ENCODE peak calls at places on chromosomes 1 and 21, in five cellular contexts. T, O, P, G and J are unnamed samples.

GRCh38 chr1:46184920-46185658 is 8.8 kb upstream of the P3R3URF start:
- DNase-seq in P (no peak), O (no peak), T (no peak), G (no peak), J (no peak)

GRCh38 chr1:23699280-23700179 is 7.9 kb downstream of the RPL11 start:
- DNase-seq in O (no peak), P (no peak), G (no peak), T (no peak), J (no peak)

GRCh38 chr1:27026621-27027574 is 14.2 kb upstream of the TENT5B start:
- DNase-seq in T (peak), G (peak), O (peak), P (no peak), J (no peak)

GRCh38 chr1:34066921-34067603 is 98.0 kb downstream of the CSMD2 start:
- DNase-seq in G (peak), O (no peak), P (no peak), T (no peak), J (no peak)

GRCh38 chr21:25735895-25736597 is 1.3 kb downstream of the GABPA start:
- DNase-seq in O (peak), P (no peak), T (peak), G (peak), J (no peak)

GRCh38 chr1:244901400-244901799 is 37.1 kb upstream of the HNRNPU start:
- DNase-seq in P (no peak), O (no peak), G (no peak), T (no peak), J (no peak)

GRCh38 chr21:39670741-39671140 is 58.0 kb downstream of the B3GALT5 start:
- DNase-seq in P (no peak), O (no peak), T (peak), G (no peak), J (no peak)

GRCh38 chr1:101293461-101294045 is 56.7 kb downstream of the S1PR1 start:
- DNase-seq in T (no peak), G (peak), P (no peak), O (peak), J (no peak)

GRCh38 chr1:97139512-97139911 is 417.9 kb downstream of the PTBP2 start:
- DNase-seq in T (no peak), O (no peak), G (peak), P (no peak), J (no peak)

GRCh38 chr21:35423694-35424093 is 374.6 kb upstream of the RUNX1 start:
- DNase-seq in O (no peak), T (no peak), P (no peak), G (peak), J (no peak)

GRCh38 chr1:13675222-13675621 is 24.8 kb upstream of the PRDM2 start:
- DNase-seq in T (no peak), O (no peak), G (peak), P (no peak), J (no peak)

GRCh38 chr1:41696381-41696780 is 211.9 kb upstream of the EDN2 start:
- DNase-seq in T (no peak), O (no peak), G (no peak), P (no peak), J (no peak)

GRCh38 chr1:171140466-171140865 is 44.6 kb upstream of the FMO2 start:
- DNase-seq in P (no peak), T (no peak), O (no peak), G (no peak), J (no peak)

GRCh38 chr1:193339396-193339795 is 153.0 kb upstream of the B3GALT2 start:
- DNase-seq in P (no peak), G (no peak), T (no peak), O (no peak), J (no peak)

GRCh38 chr1:184191181-184191601 is 139.7 kb downstream of the TSEN15 start:
- DNase-seq in T (peak), G (peak), P (no peak), O (no peak), J (no peak)